ENCODE peak calls at places on chromosomes 11 and 22, in nine cellular contexts. S is small intestine; L is activated CD8-positive, alpha-beta memory T cell treated with anti-CD3 and anti-CD28 coated beads for 48 hours; N is T-helper 9 cell; A is NCI-H510A treated with DMSO at 0.1 percent for 48 hours; I is omental fat pad; Q is cerebellum; P is mucosa of descending colon; B is amygdala. J is an unnamed sample.

GRCh38 chr11:13875643-13876042 is 86.9 kb upstream of the SPON1 start:
- DNase-seq in S (no peak), L (no peak), N (no peak), A (no peak), I (no peak), Q (no peak), P (no peak), B (no peak), J (no peak)

GRCh38 chr11:107263865-107264563 is 193.6 kb downstream of the CWF19L2 start:
- DNase-seq in S (no peak), L (no peak), N (no peak), A (no peak), I (no peak), Q (no peak), P (no peak), B (no peak), J (no peak)

GRCh38 chr22:44583854-44584253 is 85.8 kb upstream of the RTL6 start:
- DNase-seq in S (no peak), L (no peak), N (no peak), A (no peak), I (peak), Q (no peak), P (no peak), B (no peak), J (no peak)

GRCh38 chr22:50548046-50548912 is 2.6 kb downstream of the KLHDC7B start:
- DNase-seq in S (no peak), L (no peak), N (peak), A (no peak), I (no peak), Q (peak), P (no peak), B (no peak), J (no peak)

GRCh38 chr11:86978247-86978646 is 23.1 kb upstream of the FZD4 start:
- DNase-seq in S (no peak), L (no peak), N (no peak), A (no peak), I (no peak), Q (no peak), P (no peak), B (no peak), J (no peak)

GRCh38 chr22:22374579-22374978 is 130.0 kb downstream of the VPREB1 start:
- DNase-seq in S (no peak), L (no peak), N (no peak), A (no peak), I (no peak), Q (no peak), P (no peak), B (no peak), J (no peak)

GRCh38 chr22:23199159-23199558 is 18.9 kb downstream of the BCR start:
- DNase-seq in S (no peak), L (no peak), N (no peak), A (no peak), I (no peak), Q (no peak), P (no peak), B (no peak), J (no peak)

GRCh38 chr22:31891366-31892079 is 52.8 kb upstream of the YWHAH start:
- DNase-seq in S (no peak), L (no peak), N (no peak), A (peak), I (no peak), Q (no peak), P (no peak), B (no peak), J (no peak)

GRCh38 chr11:65384301-65384889 is 1.9 kb upstream of the SLC25A45 start:
- DNase-seq in S (no peak), L (no peak), N (no peak), A (no peak), I (no peak), Q (no peak), P (no peak), B (no peak), J (no peak)